ENCODE peak calls at places on chromosomes 4 and X, in seven cellular contexts. C is WTC11, B is fibroblast of pulmonary artery, P is psoas muscle, K is BJ, S is A549, A is GM23338. H is an unnamed sample.

GRCh38 chr4:95465010-95465409 is 83.8 kb downstream of the UNC5C start:
- DNase-seq in S (peak), A (no peak), C (no peak), B (no peak), P (no peak), K (no peak), H (no peak)

GRCh38 chr4:93764647-93765246 is 63.8 kb upstream of the ATOH1 start:
- DNase-seq in P (no peak), K (peak), A (peak), S (peak), B (peak), C (no peak), H (no peak)

GRCh38 chrX:48958635-48959094 is 1.3 kb upstream of the OTUD5 start:
- DNase-seq in P (peak), B (peak), K (no peak), S (peak), C (no peak), A (peak), H (no peak)

GRCh38 chr4:177505171-177505615 is 63.0 kb upstream of the AGA start:
- DNase-seq in B (no peak), C (peak), S (no peak), P (no peak), A (peak), K (no peak), H (no peak)

GRCh38 chrX:106069048-106069447 is 30.5 kb upstream of the SERPINA7 start:
- DNase-seq in S (no peak), B (no peak), K (no peak), P (no peak), A (no peak), C (no peak), H (no peak)

GRCh38 chr4:77014256-77014655 is 61.5 kb downstream of the CCNI start:
- DNase-seq in S (no peak), K (no peak), A (peak), B (no peak), P (no peak), C (no peak), H (no peak)

GRCh38 chrX:38861489-38861888 is 60.2 kb downstream of the MID1IP1 start:
- DNase-seq in K (no peak), C (no peak), P (no peak), S (no peak), A (no peak), B (peak), H (no peak)

GRCh38 chr4:8579526-8580320 is 469 bp upstream of the GPR78 start:
- DNase-seq in A (no peak), K (no peak), S (no peak), P (no peak), C (no peak), B (no peak), H (no peak)

GRCh38 chrX:355329-356050 is 31.2 kb downstream of the PPP2R3B start:
- DNase-seq in B (no peak), C (no peak), A (no peak), S (no peak), K (no peak), P (no peak), H (no peak)

GRCh38 chr4:1345905-1346780 is 865 bp upstream of the UVSSA start:
- DNase-seq in A (peak), B (peak), C (peak), P (peak), S (peak), K (no peak), H (no peak)

GRCh38 chr4:147633643-147634042 is 16.4 kb downstream of the TMEM184C start:
- DNase-seq in C (no peak), S (no peak), P (no peak), B (no peak), A (no peak), K (no peak), H (no peak)

GRCh38 chr4:112183252-112183651 is 38.0 kb downstream of the FAM241A start:
- DNase-seq in P (no peak), C (no peak), S (no peak), K (no peak), A (no peak), B (peak), H (no peak)

GRCh38 chr4:36677122-36677521 is 395.7 kb downstream of the DTHD1 start:
- DNase-seq in K (no peak), A (no peak), P (no peak), C (no peak), S (no peak), B (peak), H (no peak)

GRCh38 chrX:70168238-70169188 is 8.8 kb upstream of the DGAT2L6 start:
- DNase-seq in B (peak), C (peak), A (peak), K (no peak), S (peak), P (peak), H (no peak)

GRCh38 chr4:7419961-7420660 is 14.6 kb downstream of the PSAPL1 start:
- DNase-seq in K (no peak), C (no peak), A (no peak), S (no peak), P (no peak), B (no peak), H (peak)

GRCh38 chr4:54541426-54542118 is 116.2 kb upstream of the KIT start:
- DNase-seq in S (no peak), B (peak), A (no peak), K (peak), P (no peak), C (no peak), H (no peak)

GRCh38 chrX:14694631-14695030 is 165.3 kb downstream of the GLRA2 start:
- DNase-seq in C (no peak), K (peak), A (no peak), B (peak), S (no peak), P (no peak), H (no peak)

GRCh38 chrX:41312786-41313185 is 21.2 kb upstream of the DDX3X start:
- DNase-seq in B (no peak), A (no peak), S (no peak), K (no peak), C (no peak), P (no peak), H (no peak)

GRCh38 chr4:3767569-3768288 is 1.5 kb downstream of the ADRA2C start:
- DNase-seq in P (no peak), A (peak), C (peak), K (no peak), B (peak), S (no peak), H (no peak)

GRCh38 chrX:79081895-79082512 is 62.5 kb upstream of the GPR174 start:
- DNase-seq in B (peak), K (no peak), S (peak), C (no peak), A (peak), P (no peak), H (no peak)

GRCh38 chr4:171478181-171478580 is 335.0 kb upstream of the GALNTL6 start:
- DNase-seq in C (no peak), B (no peak), K (no peak), P (no peak), S (no peak), A (peak), H (no peak)

GRCh38 chr4:70979445-70980008 is 13.9 kb upstream of the DCK start:
- DNase-seq in C (no peak), A (no peak), P (no peak), B (no peak), S (no peak), K (no peak), H (no peak)

GRCh38 chr4:176444741-176445140 is 125.0 kb downstream of the SPCS3 start:
- DNase-seq in C (no peak), K (no peak), S (no peak), P (no peak), A (no peak), B (peak), H (no peak)

GRCh38 chrX:71053217-71053621 is 14.9 kb downstream of the SNX12 start:
- DNase-seq in B (no peak), P (no peak), K (no peak), S (no peak), C (peak), A (peak), H (no peak)

GRCh38 chr4:72471816-72472215 is 97.2 kb downstream of the ADAMTS3 start:
- DNase-seq in A (peak), B (no peak), P (no peak), K (no peak), C (no peak), S (no peak), H (no peak)

GRCh38 chr4:72467633-72468032 is 101.4 kb downstream of the ADAMTS3 start:
- DNase-seq in C (no peak), P (no peak), K (no peak), A (no peak), S (no peak), B (no peak), H (no peak)

GRCh38 chr4:72473434-72473900 is 95.6 kb downstream of the ADAMTS3 start:
- DNase-seq in B (peak), A (no peak), K (no peak), P (no peak), C (no peak), S (no peak), H (no peak)

GRCh38 chr4:72463724-72464123 is 105.3 kb downstream of the ADAMTS3 start:
- DNase-seq in C (no peak), K (no peak), S (no peak), A (no peak), B (no peak), P (no peak), H (no peak)

DNA sequence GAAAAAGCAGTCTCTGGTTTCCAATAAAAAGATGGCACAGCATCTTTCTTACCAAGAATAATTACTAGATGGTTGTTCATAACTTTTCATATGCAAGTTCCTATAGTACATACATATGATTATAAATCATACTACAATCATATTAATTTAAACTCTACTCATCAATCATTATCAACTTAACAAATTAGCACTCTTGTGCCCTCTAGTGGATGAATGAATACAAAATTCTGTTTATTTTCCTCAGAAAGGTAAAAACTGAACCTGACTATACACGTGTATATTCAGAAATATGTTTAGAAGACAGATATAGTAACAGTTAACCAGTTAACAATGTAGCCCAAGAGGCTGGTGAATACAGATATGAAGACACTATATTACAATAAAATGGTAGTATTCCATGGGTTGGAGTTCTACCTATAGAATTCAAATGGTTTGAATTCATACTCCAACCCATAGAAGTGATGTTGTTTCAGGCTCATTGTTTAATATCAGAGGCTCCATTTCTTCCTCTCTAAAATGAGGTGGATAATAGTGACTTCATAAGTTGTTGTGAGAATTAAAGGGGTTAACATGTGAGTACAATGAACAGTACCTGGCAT is 100.0 kb downstream of the ADAMTS3 start:
- DNase-seq in K (no peak), B (peak), P (no peak), C (no peak), A (peak), S (peak), H (no peak)
- TF ChIP-seq CTCF in K (peak), B (peak), P (peak), C (peak), A (no peak), S (peak), H (peak)

GRCh38 chr4:38069271-38069760 is 109.1 kb downstream of the PTTG2 start:
- DNase-seq in S (peak), P (no peak), A (peak), K (no peak), B (peak), C (peak), H (no peak)
- TF ChIP-seq CTCF in S (peak), P (no peak), A (peak), K (peak), B (peak), C (peak), H (no peak)

DNA sequence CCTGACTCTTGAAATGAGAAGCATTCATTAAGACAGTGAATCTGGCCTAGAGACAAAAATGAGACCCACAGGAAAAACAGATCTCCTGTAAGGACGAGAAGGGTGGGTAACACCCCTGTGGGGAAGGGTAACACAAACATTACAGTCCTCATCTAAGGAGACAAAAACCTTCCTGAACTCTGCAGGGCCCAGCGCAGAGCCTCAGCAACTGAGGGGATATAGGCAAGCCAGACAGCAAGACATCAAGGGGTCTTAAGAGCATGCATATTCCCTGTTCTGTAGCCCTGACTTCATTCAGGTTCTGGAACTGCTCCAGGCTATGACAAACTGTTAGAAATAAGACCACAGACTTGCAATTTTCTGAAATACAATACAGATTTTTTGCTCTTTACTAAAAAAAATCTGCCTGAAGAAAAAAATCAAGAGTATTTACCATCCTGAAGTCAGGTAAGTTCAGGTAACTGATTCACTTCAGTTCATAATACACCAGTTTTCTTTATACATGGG is 15.5 kb downstream of the COX18 start:
- DNase-seq in B (peak), S (no peak), C (no peak), K (no peak), P (no peak), A (peak), H (no peak)
- TF ChIP-seq CTCF in B (no peak), S (no peak), C (no peak), K (no peak), P (no peak), A (no peak), H (no peak)

DNA sequence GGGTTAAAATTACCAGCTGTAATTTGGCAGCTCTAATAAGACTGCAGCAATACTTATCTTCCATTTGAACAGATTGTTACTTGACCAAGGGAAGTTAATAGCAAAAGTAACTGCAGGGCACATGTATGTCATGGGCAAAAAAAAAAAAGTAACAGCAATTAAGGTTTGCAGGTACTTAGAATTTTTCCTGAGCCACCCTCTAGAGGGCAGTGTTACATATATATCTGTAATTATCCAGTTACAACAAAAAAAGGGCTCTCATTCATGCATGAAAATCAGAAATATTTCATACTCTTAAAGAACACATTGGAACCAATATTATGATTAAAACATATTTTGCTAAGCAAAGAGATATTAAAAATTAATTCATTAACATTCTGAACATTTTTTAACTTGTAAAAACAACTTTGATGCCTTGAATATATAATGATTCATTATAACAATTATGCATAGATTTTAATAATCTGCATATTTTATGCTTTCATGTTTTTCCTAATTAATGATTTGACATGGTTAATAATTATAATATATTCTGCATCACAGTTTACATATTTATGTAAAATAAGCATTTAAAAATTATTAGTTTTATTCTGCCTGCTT is 25.1 kb downstream of the XIAP start:
- DNase-seq in S (peak), C (no peak), A (peak), B (peak), K (no peak), P (no peak), H (no peak)
- TF ChIP-seq CTCF in S (peak), C (no peak), A (peak), B (peak), K (peak), P (peak), H (peak)

DNA sequence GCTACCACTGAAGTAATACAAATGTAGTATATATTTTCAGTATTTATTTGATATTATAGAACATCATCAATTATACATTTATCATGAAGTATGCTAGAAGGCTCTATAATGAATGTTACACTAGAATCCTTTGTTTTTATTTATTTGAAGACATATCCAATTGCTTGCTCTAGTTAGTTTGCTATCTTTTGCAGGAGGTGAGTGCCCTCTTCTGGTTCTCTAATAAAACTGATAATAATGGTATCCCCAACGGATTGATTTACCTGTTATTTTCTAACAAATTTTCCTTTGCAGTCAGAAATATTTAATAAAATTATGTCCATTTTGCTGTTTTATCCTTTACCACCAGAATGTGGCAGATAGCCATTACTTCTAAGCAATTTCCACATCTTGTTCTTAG is 274.3 kb upstream of the TACR3 start:
- DNase-seq in A (peak), S (no peak), C (no peak), K (no peak), B (no peak), P (no peak), H (no peak)
- TF ChIP-seq CTCF in A (no peak), S (peak), C (peak), K (no peak), B (no peak), P (no peak), H (peak)

GRCh38 chrX:11533211-11533651 is 132.5 kb downstream of the ARHGAP6 start:
- DNase-seq in S (peak), A (peak), C (no peak), K (peak), B (peak), P (no peak), H (no peak)

GRCh38 chrX:11532291-11533075 is 133.2 kb downstream of the ARHGAP6 start:
- DNase-seq in P (no peak), A (peak), S (no peak), C (peak), B (no peak), K (no peak), H (no peak)

GRCh38 chrX:11528623-11529022 is 137.1 kb downstream of the ARHGAP6 start:
- DNase-seq in P (no peak), K (no peak), B (no peak), A (no peak), S (no peak), C (no peak), H (no peak)

GRCh38 chrX:11530621-11531020 is 135.1 kb downstream of the ARHGAP6 start:
- DNase-seq in P (no peak), C (no peak), S (no peak), A (no peak), B (no peak), K (no peak), H (no peak)

DNA sequence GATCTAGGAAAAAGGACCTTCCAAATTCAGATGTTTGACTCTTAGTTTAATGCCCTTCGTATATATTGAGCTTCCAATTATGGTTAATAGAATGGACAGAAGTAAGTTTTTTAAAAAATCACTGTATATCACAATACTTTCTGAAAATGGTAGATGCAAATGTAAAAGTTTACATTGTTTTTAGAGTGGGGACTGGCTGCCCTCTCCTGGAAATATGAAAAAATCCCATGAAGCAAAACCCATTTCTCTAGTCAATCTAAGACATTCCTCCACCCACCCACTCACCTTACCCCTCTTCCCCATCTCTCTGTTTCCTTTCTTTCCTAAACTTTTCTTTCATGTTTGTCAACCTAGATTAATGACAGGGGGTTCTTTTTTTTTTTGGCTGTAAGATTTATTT is 134.5 kb downstream of the ARHGAP6 start:
- DNase-seq in A (no peak), K (no peak), C (no peak), S (no peak), P (no peak), B (peak), H (no peak)
- TF ChIP-seq CTCF in A (no peak), K (peak), C (no peak), S (peak), P (peak), B (peak), H (no peak)

GRCh38 chr4:163816494-163816893 is 322.0 kb downstream of the TMA16 start:
- DNase-seq in C (no peak), S (no peak), A (peak), K (no peak), P (no peak), B (no peak), H (no peak)
- TF ChIP-seq CTCF in C (no peak), S (no peak), A (peak), K (no peak), P (no peak), B (no peak), H (peak)

GRCh38 chrX:150156615-150157014 is 206.5 kb upstream of the MAMLD1 start:
- DNase-seq in C (no peak), K (no peak), P (no peak), B (no peak), S (no peak), A (no peak), H (no peak)
- TF ChIP-seq CTCF in C (no peak), K (no peak), P (no peak), B (no peak), S (no peak), A (no peak), H (no peak)

DNA sequence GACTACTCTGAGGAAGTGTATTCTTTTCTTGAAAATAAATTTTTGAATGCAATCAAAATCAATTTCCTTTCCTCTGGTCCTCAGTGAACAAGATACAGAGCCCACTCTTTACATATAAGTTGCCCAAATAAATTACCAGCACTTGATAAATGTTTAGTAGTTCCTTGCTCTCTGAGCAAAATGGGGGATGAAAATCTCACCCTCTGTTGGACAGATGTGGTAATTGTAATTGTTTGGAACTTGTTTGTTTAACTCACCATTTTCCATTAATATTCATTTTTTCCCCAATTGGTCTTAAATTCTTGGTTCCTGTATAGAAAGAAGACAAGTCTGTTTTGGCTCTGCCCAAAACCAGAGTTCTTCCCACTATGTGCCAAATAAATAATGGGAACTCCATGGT is 146.3 kb downstream of the LDB2 start:
- DNase-seq in C (no peak), P (no peak), K (no peak), S (no peak), A (peak), B (peak), H (no peak)
- TF ChIP-seq CTCF in C (no peak), P (no peak), K (peak), S (no peak), A (peak), B (peak), H (peak)